ENCODE peak calls at places on chromosomes 3 and 15, in five cellular contexts. P is heart left ventricle; E is stimulated activated CD4-positive, alpha-beta T cell treated with anti-CD3 and anti-CD28 coated beads, Interleukin-12 subunit alpha, Interleukin-12 subunit beta, amount 100 ng/mL, for 24 hours; S is astrocyte of the hippocampus; D is NCI-H460. G is an unnamed sample.

GRCh38 chr3:184568918-184569829 is 7.6 kb downstream of the EPHB3 start:
- DNase-seq in P (peak), E (no peak), S (peak), D (no peak), G (peak)

GRCh38 chr15:89760303-89761008 is 9.4 kb upstream of the MESP1 start:
- DNase-seq in P (peak), E (peak), S (peak), D (peak), G (peak)

GRCh38 chr15:59222106-59222505 is 15.5 kb downstream of the LDHAL6B start:
- DNase-seq in P (no peak), E (no peak), S (peak), D (no peak), G (no peak)

GRCh38 chr3:171293142-171293782 is 166.9 kb downstream of the TNIK start:
- DNase-seq in P (no peak), E (no peak), S (no peak), D (no peak), G (no peak)

GRCh38 chr15:63191895-63192603 is 2.6 kb downstream of the RAB8B start:
- DNase-seq in P (no peak), E (no peak), S (no peak), D (no peak), G (no peak)

GRCh38 chr3:195129644-195130492 is 141.1 kb downstream of the XXYLT1 start:
- DNase-seq in P (no peak), E (peak), S (peak), D (no peak), G (no peak)

GRCh38 chr15:29021901-29022300 is 136.1 kb downstream of the APBA2 start:
- DNase-seq in P (no peak), E (no peak), S (no peak), D (no peak), G (no peak)

GRCh38 chr3:163572856-163573255 is 1505.4 kb downstream of the SI start:
- DNase-seq in P (no peak), E (no peak), S (no peak), D (no peak), G (no peak)

GRCh38 chr15:77402740-77403379 is 17.0 kb downstream of the PEAK1 start:
- DNase-seq in P (no peak), E (no peak), S (peak), D (no peak), G (no peak)

GRCh38 chr15:35548435-35548834 is 2.5 kb upstream of the DPH6 start:
- DNase-seq in P (no peak), E (no peak), S (no peak), D (no peak), G (no peak)

GRCh38 chr3:143502101-143502500 is 346.2 kb downstream of the SLC9A9 start:
- DNase-seq in P (no peak), E (no peak), S (peak), D (no peak), G (no peak)

GRCh38 chr3:179454887-179455286 is 3.6 kb upstream of the GNB4 start:
- DNase-seq in P (no peak), E (no peak), S (peak), D (no peak), G (no peak)

GRCh38 chr3:50192689-50193141 is 1.3 kb downstream of the GNAT1 start:
- DNase-seq in P (peak), E (peak), S (peak), D (peak), G (peak)

GRCh38 chr15:51335538-51335961 is 2.8 kb downstream of the CYP19A1 start:
- DNase-seq in P (no peak), E (no peak), S (no peak), D (no peak), G (no peak)

GRCh38 chr3:98690876-98691275 is 72.3 kb upstream of the ST3GAL6 start:
- DNase-seq in P (no peak), E (no peak), S (no peak), D (no peak), G (no peak)

GRCh38 chr3:136105044-136105443 is 91.1 kb downstream of the MSL2 start:
- DNase-seq in P (no peak), E (no peak), S (no peak), D (no peak), G (no peak)

GRCh38 chr3:131591394-131591990 is 88.7 kb upstream of the MRPL3 start:
- DNase-seq in P (peak), E (no peak), S (peak), D (no peak), G (no peak)

GRCh38 chr15:70142322-70143191 is 44.8 kb upstream of the TLE3 start:
- DNase-seq in P (peak), E (peak), S (peak), D (no peak), G (peak)

GRCh38 chr3:126746395-126747177 is 42.5 kb downstream of the CHCHD6 start:
- DNase-seq in P (peak), E (no peak), S (peak), D (peak), G (peak)

GRCh38 chr3:186789554-186790260 is 6.3 kb downstream of the EIF4A2 start:
- DNase-seq in P (no peak), E (no peak), S (no peak), D (no peak), G (no peak)

GRCh38 chr3:89326997-89327396 is 219.6 kb downstream of the EPHA3 start:
- DNase-seq in P (no peak), E (no peak), S (no peak), D (no peak), G (no peak)

GRCh38 chr3:87702600-87702999 is 356.2 kb downstream of the CGGBP1 start:
- DNase-seq in P (no peak), E (no peak), S (no peak), D (no peak), G (no peak)

G was measured in heart right ventricle.